ENCODE peak calls at places on chromosomes 11 and 22, in five cellular contexts. One of them, this sample, is unnamed.
A peak's percentile ranks its signal among the peaks of the same experiment; 100 is the strongest.

GRCh38 chr11:86790073-86790727 is 10.1 kb upstream of the PRSS23 start:
- DNase-seq in stimulated activated CD4-positive, alpha-beta T cell treated with anti-CD3 and anti-CD28 coated beads, Interleukin-4, amount 100 ng/mL, for 4 hours: no peak
- DNase-seq in C1 segment of cervical spinal cord: no peak
- DNase-seq in AG09319: no peak
- DNase-seq in GDM1: no peak
- DNase-seq in this sample: no peak

GRCh38 chr11:3049430-3050243 is 7.6 kb downstream of the CARS1 start:
- DNase-seq in GDM1: no peak
- DNase-seq in stimulated activated CD4-positive, alpha-beta T cell treated with anti-CD3 and anti-CD28 coated beads, Interleukin-4, amount 100 ng/mL, for 4 hours: peak; percentile 63
- DNase-seq in AG09319: peak; percentile 91
- DNase-seq in C1 segment of cervical spinal cord: peak; percentile 75
- DNase-seq in this sample: peak; percentile 83

GRCh38 chr22:30870451-30871345 is 97.9 kb downstream of the MORC2 start:
- DNase-seq in stimulated activated CD4-positive, alpha-beta T cell treated with anti-CD3 and anti-CD28 coated beads, Interleukin-4, amount 100 ng/mL, for 4 hours: no peak
- DNase-seq in GDM1: no peak
- DNase-seq in AG09319: no peak
- DNase-seq in C1 segment of cervical spinal cord: no peak
- DNase-seq in this sample: no peak

GRCh38 chr11:74672956-74673895 is 58.0 kb downstream of the CHRDL2 start:
- DNase-seq in AG09319: peak; percentile 92
- DNase-seq in GDM1: no peak
- DNase-seq in stimulated activated CD4-positive, alpha-beta T cell treated with anti-CD3 and anti-CD28 coated beads, Interleukin-4, amount 100 ng/mL, for 4 hours: no peak
- DNase-seq in C1 segment of cervical spinal cord: no peak
- DNase-seq in this sample: no peak

GRCh38 chr11:13837286-13837685 is 125.2 kb upstream of the SPON1 start:
- DNase-seq in AG09319: no peak
- DNase-seq in stimulated activated CD4-positive, alpha-beta T cell treated with anti-CD3 and anti-CD28 coated beads, Interleukin-4, amount 100 ng/mL, for 4 hours: no peak
- DNase-seq in GDM1: no peak
- DNase-seq in C1 segment of cervical spinal cord: no peak
- DNase-seq in this sample: no peak

GRCh38 chr22:37501610-37502341 is 15.6 kb upstream of the MFNG start:
- DNase-seq in AG09319: peak; percentile 49
- DNase-seq in C1 segment of cervical spinal cord: no peak
- DNase-seq in stimulated activated CD4-positive, alpha-beta T cell treated with anti-CD3 and anti-CD28 coated beads, Interleukin-4, amount 100 ng/mL, for 4 hours: no peak
- DNase-seq in GDM1: no peak
- DNase-seq in this sample: no peak

GRCh38 chr22:33000342-33001280 is 57.6 kb downstream of the SYN3 start:
- DNase-seq in AG09319: peak; percentile 10
- DNase-seq in C1 segment of cervical spinal cord: peak; percentile 4
- DNase-seq in stimulated activated CD4-positive, alpha-beta T cell treated with anti-CD3 and anti-CD28 coated beads, Interleukin-4, amount 100 ng/mL, for 4 hours: no peak
- DNase-seq in GDM1: no peak
- DNase-seq in this sample: peak; percentile 24

GRCh38 chr11:130449996-130450419 is 1.6 kb downstream of the ADAMTS15 start:
- DNase-seq in GDM1: no peak
- DNase-seq in stimulated activated CD4-positive, alpha-beta T cell treated with anti-CD3 and anti-CD28 coated beads, Interleukin-4, amount 100 ng/mL, for 4 hours: no peak
- DNase-seq in AG09319: peak; percentile 84
- DNase-seq in C1 segment of cervical spinal cord: peak; percentile 32
- DNase-seq in this sample: no peak

GRCh38 chr11:15773024-15773423 is 583.3 kb downstream of the SOX6 start:
- DNase-seq in C1 segment of cervical spinal cord: no peak
- DNase-seq in stimulated activated CD4-positive, alpha-beta T cell treated with anti-CD3 and anti-CD28 coated beads, Interleukin-4, amount 100 ng/mL, for 4 hours: no peak
- DNase-seq in AG09319: no peak
- DNase-seq in GDM1: no peak
- DNase-seq in this sample: no peak

GRCh38 chr22:36220457-36220921 is 18.8 kb downstream of the APOL2 start:
- DNase-seq in GDM1: no peak
- DNase-seq in AG09319: no peak
- DNase-seq in stimulated activated CD4-positive, alpha-beta T cell treated with anti-CD3 and anti-CD28 coated beads, Interleukin-4, amount 100 ng/mL, for 4 hours: no peak
- DNase-seq in C1 segment of cervical spinal cord: no peak
- DNase-seq in this sample: no peak

GRCh38 chr11:15591112-15591537 is 476.4 kb downstream of the INSC start:
- DNase-seq in GDM1: no peak
- DNase-seq in stimulated activated CD4-positive, alpha-beta T cell treated with anti-CD3 and anti-CD28 coated beads, Interleukin-4, amount 100 ng/mL, for 4 hours: no peak
- DNase-seq in C1 segment of cervical spinal cord: no peak
- DNase-seq in AG09319: no peak
- DNase-seq in this sample: no peak

GRCh38 chr11:69873166-69874077 is 54.2 kb upstream of the FGF3 start:
- DNase-seq in AG09319: no peak
- DNase-seq in GDM1: no peak
- DNase-seq in stimulated activated CD4-positive, alpha-beta T cell treated with anti-CD3 and anti-CD28 coated beads, Interleukin-4, amount 100 ng/mL, for 4 hours: no peak
- DNase-seq in C1 segment of cervical spinal cord: no peak
- DNase-seq in this sample: no peak

GRCh38 chr11:10708131-10708530 is 14.6 kb upstream of the IRAG1 start:
- DNase-seq in GDM1: no peak
- DNase-seq in C1 segment of cervical spinal cord: no peak
- DNase-seq in AG09319: no peak
- DNase-seq in stimulated activated CD4-positive, alpha-beta T cell treated with anti-CD3 and anti-CD28 coated beads, Interleukin-4, amount 100 ng/mL, for 4 hours: no peak
- DNase-seq in this sample: no peak

This sample was measured in hippocampal formation.